ENCODE peak calls at places on chromosomes 11 and 22, in eight cellular contexts. U, S, C, B, M, D, G and I are unnamed samples.

GRCh38 chr11:92253945-92254344 is 29.3 kb downstream of the FAT3 start:
- DNase-seq in D (no peak), C (no peak), S (no peak), B (no peak), G (no peak), U (no peak), M (no peak), I (no peak)

GRCh38 chr22:38756631-38757463 is 1.0 kb upstream of the SUN2 start:
- DNase-seq in C (no peak), B (no peak), M (no peak), U (no peak), S (no peak), G (no peak), D (no peak), I (peak)

GRCh38 chr11:898540-899190 is 11.9 kb downstream of the CHID1 start:
- DNase-seq in C (no peak), D (peak), B (no peak), M (no peak), G (no peak), U (no peak), S (no peak), I (peak)

GRCh38 chr22:46581580-46582244 is 38.5 kb upstream of the GRAMD4 start:
- DNase-seq in G (no peak), S (no peak), D (no peak), C (no peak), B (no peak), U (no peak), M (no peak), I (peak)

GRCh38 chr11:76918941-76919386 is 58.2 kb downstream of the ACER3 start:
- DNase-seq in G (no peak), U (no peak), C (no peak), M (peak), B (no peak), S (no peak), D (peak), I (peak)

GRCh38 chr22:46465348-46465725 is 72.1 kb downstream of the CELSR1 start:
- DNase-seq in U (no peak), G (no peak), D (no peak), B (no peak), M (no peak), S (no peak), C (no peak), I (peak)

GRCh38 chr11:62501432-62501891 is 45.1 kb downstream of the AHNAK start:
- DNase-seq in M (peak), S (peak), B (peak), G (no peak), U (no peak), C (no peak), D (no peak), I (peak)

GRCh38 chr11:104198576-104198975 is 34.6 kb upstream of the PDGFD start:
- DNase-seq in C (no peak), B (no peak), D (no peak), M (no peak), U (no peak), S (no peak), G (no peak), I (no peak)

GRCh38 chr11:63867511-63867910 is 28.6 kb downstream of the MARK2 start:
- DNase-seq in S (no peak), M (no peak), D (peak), C (no peak), U (no peak), B (no peak), G (no peak), I (no peak)

GRCh38 chr11:46264976-46265375 is 12.5 kb upstream of the CREB3L1 start:
- DNase-seq in U (no peak), S (no peak), C (no peak), G (no peak), B (no peak), D (no peak), M (no peak), I (no peak)

GRCh38 chr22:46001426-46002106 is 24.6 kb upstream of the WNT7B start:
- DNase-seq in B (no peak), M (no peak), G (no peak), U (no peak), S (no peak), D (no peak), C (no peak), I (peak)

GRCh38 chr11:106276859-106277436 is 199.5 kb downstream of the AASDHPPT start:
- DNase-seq in B (no peak), S (no peak), M (no peak), G (no peak), D (peak), C (no peak), U (no peak), I (peak)

GRCh38 chr11:121451178-121451981 is 734 bp upstream of the SORL1 start:
- DNase-seq in C (no peak), M (no peak), S (no peak), B (no peak), D (no peak), G (no peak), U (no peak), I (peak)

GRCh38 chr11:114623720-114624119 is 28.1 kb upstream of the NXPE4 start:
- DNase-seq in C (no peak), B (no peak), S (no peak), U (no peak), G (no peak), D (no peak), M (no peak), I (no peak)

GRCh38 chr22:43155789-43156188 is 4.4 kb downstream of the TSPO start:
- DNase-seq in C (no peak), S (no peak), U (no peak), G (no peak), B (no peak), D (no peak), M (no peak), I (no peak)

GRCh38 chr11:26225643-26226042 is 106.3 kb upstream of the ANO3 start:
- DNase-seq in U (no peak), G (no peak), C (no peak), D (no peak), B (no peak), S (no peak), M (peak), I (no peak)

GRCh38 chr11:109112748-109113378 is 309.1 kb upstream of the C11orf87 start:
- DNase-seq in B (no peak), C (no peak), U (no peak), S (no peak), M (no peak), D (no peak), G (no peak), I (peak)

GRCh38 chr11:70764356-70764905 is 366.1 kb downstream of the CTTN start:
- DNase-seq in G (no peak), U (no peak), M (no peak), D (no peak), C (no peak), S (no peak), B (no peak), I (no peak)

GRCh38 chr11:110918351-110918750 is 206.1 kb upstream of the ARHGAP20 start:
- DNase-seq in G (no peak), B (no peak), C (no peak), U (no peak), D (no peak), S (no peak), M (no peak), I (no peak)

GRCh38 chr11:69801513-69802335 is 17.5 kb downstream of the FGF3 start:
- DNase-seq in U (no peak), M (no peak), D (peak), G (no peak), B (no peak), S (no peak), C (no peak), I (peak)

GRCh38 chr11:59754494-59754858 is 700 bp upstream of the STX3 start:
- DNase-seq in B (no peak), M (no peak), U (peak), S (peak), G (no peak), C (no peak), D (peak), I (peak)

GRCh38 chr22:46052801-46053562 is 76.0 kb upstream of the WNT7B start:
- DNase-seq in C (no peak), U (no peak), D (no peak), S (no peak), M (no peak), B (no peak), G (no peak), I (peak)

GRCh38 chr22:17121235-17122195 is at the start of gene TMEM121B:
- DNase-seq in C (no peak), G (no peak), U (peak), S (peak), D (peak), M (peak), B (peak), I (peak)

GRCh38 chr11:9756461-9756860 is 92.6 kb downstream of the SWAP70 start:
- DNase-seq in U (no peak), S (no peak), C (no peak), G (no peak), M (no peak), B (no peak), D (no peak), I (peak)

GRCh38 chr11:62108017-62108750 is 15.6 kb upstream of the INCENP start:
- DNase-seq in M (peak), D (peak), U (no peak), G (peak), B (no peak), C (peak), S (peak), I (peak)

GRCh38 chr11:86138958-86139357 is 70.1 kb upstream of the PICALM start:
- DNase-seq in D (no peak), U (peak), B (no peak), S (no peak), G (no peak), M (no peak), C (no peak), I (no peak)

GRCh38 chr11:65184146-65184545 is 2.4 kb downstream of the CAPN1 start:
- DNase-seq in C (no peak), S (no peak), D (peak), M (no peak), G (no peak), U (no peak), B (no peak), I (no peak)

GRCh38 chr11:44793350-44794090 is 66.8 kb downstream of the TSPAN18 start:
- DNase-seq in D (no peak), C (no peak), G (no peak), M (no peak), B (no peak), U (no peak), S (no peak), I (no peak)

GRCh38 chr11:9716275-9717039 is 52.6 kb downstream of the SWAP70 start:
- DNase-seq in D (no peak), M (peak), S (no peak), U (no peak), B (no peak), C (no peak), G (no peak), I (no peak)

GRCh38 chr22:26648011-26648497 is 9.3 kb upstream of the MIAT start:
- DNase-seq in S (no peak), D (peak), B (no peak), C (no peak), U (no peak), G (peak), M (no peak), I (peak)

GRCh38 chr22:42905217-42905616 is 48.1 kb upstream of the ARFGAP3 start:
- DNase-seq in B (no peak), C (no peak), S (no peak), U (no peak), G (no peak), D (no peak), M (no peak), I (no peak)

GRCh38 chr11:114132944-114133394 is 73.5 kb downstream of the ZBTB16 start:
- DNase-seq in G (no peak), M (no peak), C (no peak), D (no peak), B (no peak), S (no peak), U (no peak), I (no peak)

GRCh38 chr11:116690623-116691022 is 82.2 kb downstream of the BUD13 start:
- DNase-seq in G (no peak), S (no peak), U (no peak), C (no peak), D (no peak), B (no peak), M (no peak), I (no peak)

GRCh38 chr22:32926600-32926999 is 125.1 kb downstream of the TIMP3 start:
- DNase-seq in U (no peak), B (no peak), S (no peak), M (no peak), C (no peak), G (no peak), D (peak), I (peak)

GRCh38 chr22:43681724-43682360 is 130.3 kb downstream of the EFCAB6 start:
- DNase-seq in G (no peak), B (no peak), M (no peak), C (no peak), S (no peak), U (no peak), D (no peak), I (no peak)

GRCh38 chr11:21656065-21656464 is 536.8 kb upstream of the ANO5 start:
- DNase-seq in U (no peak), D (no peak), S (no peak), G (no peak), C (no peak), M (no peak), B (no peak), I (peak)